ENCODE peak calls at places on chromosome 16, in eight cellular contexts. U is NCI-H1105, B is posterior vena cava, Y is fibroblast of lung, J is lower leg skin, F is T-cell, L is Ammon's horn, Q is NCI-H1092. S is an unnamed sample.

GRCh38 chr16:72172105-72173034 is at the start of gene PMFBP1:
- DNase-seq in U (no peak), B (no peak), Y (peak), J (no peak), F (no peak), L (peak), Q (no peak), S (no peak)

GRCh38 chr16:17827313-17827712 is 356.6 kb upstream of the XYLT1 start:
- DNase-seq in U (no peak), B (no peak), Y (peak), J (no peak), F (no peak), L (no peak), Q (no peak), S (no peak)

GRCh38 chr16:9318764-9319163 is 227.3 kb downstream of the HAPSTR1 start:
- DNase-seq in U (no peak), B (no peak), Y (no peak), J (no peak), F (no peak), L (no peak), Q (no peak), S (no peak)

GRCh38 chr16:57635266-57636097 is 7.1 kb downstream of the ADGRG1 start:
- DNase-seq in U (no peak), B (no peak), Y (no peak), J (no peak), F (no peak), L (no peak), Q (no peak), S (no peak)

GRCh38 chr16:8931864-8932263 is 31.8 kb downstream of the USP7 start:
- DNase-seq in U (no peak), B (peak), Y (peak), J (no peak), F (peak), L (peak), Q (no peak), S (no peak)

GRCh38 chr16:71883193-71883848 is 661 bp downstream of the ZNF821 start:
- DNase-seq in U (no peak), B (no peak), Y (peak), J (peak), F (no peak), L (no peak), Q (no peak), S (peak)

GRCh38 chr16:54277845-54278703 is 8.5 kb downstream of the IRX3 start:
- DNase-seq in U (no peak), B (no peak), Y (no peak), J (peak), F (no peak), L (peak), Q (peak), S (no peak)

GRCh38 chr16:46976550-46976949 is 3.1 kb upstream of the DNAJA2 start:
- DNase-seq in U (no peak), B (no peak), Y (no peak), J (no peak), F (no peak), L (no peak), Q (no peak), S (no peak)

GRCh38 chr16:31472559-31473203 is 729 bp downstream of the TGFB1I1 start:
- DNase-seq in U (peak), B (peak), Y (peak), J (peak), F (peak), L (no peak), Q (peak), S (no peak)

GRCh38 chr16:87765473-87765775 is 362 bp downstream of the KLHDC4 start:
- DNase-seq in U (no peak), B (no peak), Y (peak), J (no peak), F (peak), L (no peak), Q (no peak), S (no peak)